ENCODE peak calls at places on chromosome 15, in six cellular contexts. S is cardiac muscle cell; H is upper lobe of right lung; T is mesendoderm; O is fibroblast of lung; Z is CD8-positive, alpha-beta T cell. L is an unnamed sample.

GRCh38 chr15:69590932-69591524 is 138.4 kb downstream of the RPLP1 start:
- DNase-seq in S (no peak), H (no peak), T (no peak), O (no peak), Z (no peak), L (no peak)

GRCh38 chr15:42138968-42139386 is 17.5 kb downstream of the PLA2G4F start:
- DNase-seq in S (no peak), H (peak; percentile 43), T (peak; percentile 60), O (no peak), Z (no peak), L (no peak)

GRCh38 chr15:95041297-95041696 is 809.9 kb downstream of the MCTP2 start:
- DNase-seq in S (no peak), H (no peak), T (no peak), O (peak; percentile 27), Z (no peak), L (no peak)

GRCh38 chr15:80932989-80933388 is 56.6 kb downstream of the MESD start:
- DNase-seq in S (peak; percentile 61), H (no peak), T (no peak), O (peak; percentile 93), Z (no peak), L (no peak)

GRCh38 chr15:35374661-35375060 is 171.3 kb downstream of the DPH6 start:
- DNase-seq in S (no peak), H (no peak), T (no peak), O (no peak), Z (no peak), L (no peak)

GRCh38 chr15:96311639-96312038 is 18.9 kb upstream of the NR2F2 start:
- DNase-seq in S (no peak), H (no peak), T (no peak), O (no peak), Z (no peak), L (no peak)

GRCh38 chr15:25134546-25134945 is 179.8 kb downstream of the SNRPN start:
- DNase-seq in S (peak; percentile 57), H (no peak), T (no peak), O (peak; percentile 4), Z (no peak), L (no peak)

GRCh38 chr15:61106886-61107285 is 122.2 kb downstream of the RORA start:
- DNase-seq in S (no peak), H (no peak), T (no peak), O (no peak), Z (no peak), L (no peak)

GRCh38 chr15:75195122-75195765 is 6.4 kb upstream of the C15orf39 start:
- DNase-seq in S (peak; percentile 40), H (no peak), T (peak; percentile 81), O (no peak), Z (no peak), L (no peak)

GRCh38 chr15:43469867-43470266 is 23.1 kb downstream of the TP53BP1 start:
- DNase-seq in S (peak; percentile 57), H (no peak), T (no peak), O (peak; percentile 60), Z (no peak), L (no peak)

GRCh38 chr15:101633356-101633755 is 18.8 kb downstream of the TM2D3 start:
- DNase-seq in S (no peak), H (no peak), T (no peak), O (no peak), Z (no peak), L (no peak)

GRCh38 chr15:48785195-48785594 is 25.7 kb downstream of the CEP152 start:
- DNase-seq in S (no peak), H (no peak), T (no peak), O (no peak), Z (no peak), L (no peak)

GRCh38 chr15:75107905-75108838 is 84.8 kb downstream of the PPCDC start:
- DNase-seq in S (peak; percentile 83), H (no peak), T (no peak), O (peak; percentile 91), Z (peak; percentile 48), L (peak; percentile 23)

GRCh38 chr15:41512512-41513281 is 930 bp downstream of the LTK start:
- DNase-seq in S (no peak), H (no peak), T (no peak), O (no peak), Z (no peak), L (no peak)

GRCh38 chr15:46213551-46213950 is 578.7 kb downstream of the SQOR start:
- DNase-seq in S (no peak), H (no peak), T (no peak), O (no peak), Z (no peak), L (no peak)

GRCh38 chr15:97652700-97653167 is 307.8 kb upstream of the ARRDC4 start:
- DNase-seq in S (no peak), H (no peak), T (peak; percentile 42), O (no peak), Z (no peak), L (no peak)

GRCh38 chr15:77858677-77859490 is 218.6 kb downstream of the TBC1D2B start:
- DNase-seq in S (no peak), H (peak; percentile 43), T (no peak), O (no peak), Z (no peak), L (no peak)

GRCh38 chr15:70802629-70803028 is 39.3 kb upstream of the UACA start:
- DNase-seq in S (peak; percentile 57), H (no peak), T (no peak), O (peak; percentile 58), Z (no peak), L (no peak)

GRCh38 chr15:70796516-70797310 is 33.4 kb upstream of the UACA start:
- DNase-seq in S (no peak), H (no peak), T (no peak), O (no peak), Z (no peak), L (no peak)

GRCh38 chr15:70801111-70801510 is 37.8 kb upstream of the UACA start:
- DNase-seq in S (peak; percentile 22), H (no peak), T (no peak), O (no peak), Z (no peak), L (no peak)

GRCh38 chr15:70797464-70797863 is 34.1 kb upstream of the UACA start:
- DNase-seq in S (no peak), H (no peak), T (no peak), O (no peak), Z (no peak), L (no peak)

DNA sequence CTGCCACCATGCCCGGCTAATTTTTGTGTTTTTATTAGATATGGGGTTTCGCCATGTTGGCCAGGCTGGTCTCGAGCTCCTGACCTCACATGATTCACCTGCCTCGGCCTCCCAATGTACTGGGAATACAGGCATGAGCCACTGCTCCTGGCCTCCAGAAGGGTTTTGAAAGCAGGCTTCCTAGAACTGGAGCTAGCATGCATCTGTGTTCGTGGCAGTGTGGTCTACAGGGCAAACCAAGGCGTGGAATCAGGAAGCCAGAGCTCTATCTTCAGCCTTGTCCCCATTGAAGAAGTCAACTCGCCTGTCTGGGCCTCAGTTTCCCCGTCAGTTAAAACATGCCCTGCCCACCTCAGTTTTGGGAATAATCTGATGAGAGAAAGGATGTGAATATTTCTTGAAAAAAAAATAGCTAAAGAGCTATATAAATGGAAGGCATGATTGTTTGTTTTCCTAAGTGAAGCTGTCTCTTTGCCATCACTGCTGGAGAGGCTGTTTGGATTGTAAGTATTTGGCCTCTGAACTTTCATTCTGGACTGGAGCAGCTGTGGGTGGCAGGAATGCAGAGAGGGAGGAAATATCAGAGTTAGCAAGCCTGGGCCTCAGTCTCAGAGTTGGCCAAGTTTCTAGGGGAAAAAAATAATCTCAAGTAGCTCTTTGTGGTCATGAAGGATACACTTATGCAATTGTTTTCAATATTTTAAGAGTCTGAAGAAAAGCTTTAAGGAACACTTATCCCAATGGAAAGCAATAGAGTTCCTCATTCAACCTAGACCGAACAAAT is 36.5 kb upstream of the UACA start:
- DNase-seq in S (peak; percentile 99), H (no peak), T (no peak), O (peak; percentile 99), Z (no peak), L (no peak)
- H3K27ac ChIP-seq in S (peak overlapping the region; percentile 55), H (peak overlapping the region; percentile 74), T (no peak overlapping the region), O (peak overlapping the region; percentile 89), Z (no peak overlapping the region), L (no peak overlapping the region)

GRCh38 chr15:73922186-73923151 is 3.8 kb upstream of the LOXL1 start:
- DNase-seq in S (peak; percentile 92), H (no peak), T (peak; percentile 94), O (peak; percentile 90), Z (no peak), L (no peak)

GRCh38 chr15:73923156-73923487 is 3.1 kb upstream of the LOXL1 start:
- DNase-seq in S (no peak), H (no peak), T (no peak), O (no peak), Z (no peak), L (no peak)

GRCh38 chr15:73923488-73924164 is 2.6 kb upstream of the LOXL1 start:
- DNase-seq in S (no peak), H (no peak), T (no peak), O (no peak), Z (no peak), L (no peak)

GRCh38 chr15:73919706-73920105 is 6.6 kb upstream of the LOXL1 start:
- DNase-seq in S (no peak), H (no peak), T (no peak), O (no peak), Z (no peak), L (no peak)

GRCh38 chr15:73921257-73921890 is 4.9 kb upstream of the LOXL1 start:
- DNase-seq in S (no peak), H (no peak), T (no peak), O (no peak), Z (no peak), L (no peak)
- H3K4me1 ChIP-seq in S (peaks cover 39% of the 10 kb centered on the region), H (peaks cover 30% of the 10 kb centered on the region), T (peaks cover 19% of the 10 kb centered on the region), O (peaks cover 47% of the 10 kb centered on the region), Z (peaks cover 17% of the 10 kb centered on the region), L (peaks cover 45% of the 10 kb centered on the region)

DNA sequence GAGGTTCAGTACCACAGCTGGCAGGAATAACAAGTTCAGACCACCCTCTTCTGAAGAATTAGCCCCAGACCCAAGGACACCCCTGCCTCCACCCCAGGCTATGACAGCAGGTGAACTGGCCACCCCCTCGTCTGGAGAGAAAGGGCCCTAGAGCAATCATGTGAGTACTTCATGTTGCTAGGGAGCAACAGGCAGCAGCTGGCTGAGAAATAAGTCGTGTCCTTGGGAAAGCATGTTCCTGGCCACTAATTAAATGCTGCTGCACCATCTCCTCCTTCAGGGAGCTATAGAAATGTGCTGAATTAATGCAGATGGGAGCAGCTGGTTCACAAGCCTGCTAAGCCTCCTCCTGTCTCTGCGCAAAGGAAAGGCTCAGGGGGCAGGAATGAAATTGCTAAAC is 31.5 kb downstream of the MRPS11 start:
- DNase-seq in S (no peak), H (no peak), T (no peak), O (no peak), Z (no peak), L (no peak)
- H3K27ac ChIP-seq in S (peak overlapping the region; percentile 12), H (no peak overlapping the region), T (no peak overlapping the region), O (no peak overlapping the region), Z (no peak overlapping the region), L (no peak overlapping the region)

DNA sequence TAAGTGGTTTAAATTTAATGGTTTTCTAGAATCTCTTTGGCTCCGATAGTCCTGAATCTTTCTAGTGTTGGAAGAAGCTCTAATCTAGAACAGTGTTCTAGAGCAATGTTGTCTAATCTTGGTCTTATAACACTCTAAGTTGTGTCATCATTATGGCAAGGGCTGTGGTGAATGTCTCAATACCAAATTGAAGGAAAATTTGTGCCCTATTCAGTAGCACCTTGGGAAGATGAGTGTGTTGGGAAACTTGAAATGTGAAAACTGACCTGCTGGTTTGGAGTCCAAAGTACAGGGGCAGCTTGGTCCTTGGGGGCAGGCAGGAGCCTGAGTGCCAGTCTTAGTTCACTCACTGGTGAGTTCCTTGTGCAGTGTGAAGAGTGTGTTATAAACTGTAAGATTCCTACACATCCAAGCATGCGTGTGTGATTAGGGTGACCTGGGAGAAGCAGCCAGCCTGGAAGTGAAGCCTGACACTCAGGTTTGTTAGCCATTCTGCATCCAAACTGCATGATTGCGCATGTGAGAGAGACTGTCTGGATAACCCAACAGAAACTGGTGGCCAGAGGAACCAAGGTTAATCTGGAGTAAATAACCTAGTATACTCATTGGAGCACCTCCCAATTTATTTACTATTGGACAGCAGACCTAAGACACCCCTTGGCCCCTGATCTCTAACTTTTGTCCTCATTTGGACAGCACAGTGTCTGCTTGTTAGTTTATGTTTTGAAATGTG is 14.6 kb downstream of the ZNF592 start:
- DNase-seq in S (no peak), H (no peak), T (no peak), O (no peak), Z (no peak), L (no peak)
- H3K4me1 ChIP-seq in S (peaks cover 11% of the 10 kb centered on the region), H (peaks cover 38% of the 10 kb centered on the region), T (no peaks in the 10 kb centered on the region), O (no peaks in the 10 kb centered on the region), Z (peaks cover 37% of the 10 kb centered on the region), L (peaks cover 31% of the 10 kb centered on the region)